ENCODE peak calls at places on chromosomes 3 and 15, in six cellular contexts. One of them, this sample, is unnamed. For H3K4me1, the result is how much of the 10 kb centered on the place peaks cover.

GRCh38 chr3:149258714-149259113 is 37.1 kb upstream of the CP start:
- DNase-seq in psoas muscle: no peak
- DNase-seq in uterus: no peak
- DNase-seq in GM23248: no peak
- DNase-seq in suprapubic skin: no peak
- DNase-seq in A673: no peak
- DNase-seq in this sample: no peak

GRCh38 chr3:189233225-189233858 is 61.6 kb downstream of the TPRG1 start:
- DNase-seq in psoas muscle: peak
- DNase-seq in uterus: peak
- DNase-seq in A673: peak
- DNase-seq in suprapubic skin: no peak
- DNase-seq in GM23248: peak
- DNase-seq in this sample: no peak

GRCh38 chr3:81554348-81554747 is 207.1 kb downstream of the GBE1 start:
- DNase-seq in uterus: no peak
- DNase-seq in GM23248: peak
- DNase-seq in psoas muscle: no peak
- DNase-seq in suprapubic skin: no peak
- DNase-seq in A673: no peak
- DNase-seq in this sample: no peak

GRCh38 chr3:13580256-13581023 is 31.5 kb downstream of the FBLN2 start:
- DNase-seq in psoas muscle: no peak
- DNase-seq in uterus: no peak
- DNase-seq in GM23248: no peak
- DNase-seq in A673: no peak
- DNase-seq in suprapubic skin: no peak
- DNase-seq in this sample: no peak

GRCh38 chr3:152109038-152109437 is 159.7 kb upstream of the MBNL1 start:
- DNase-seq in psoas muscle: no peak
- DNase-seq in suprapubic skin: no peak
- DNase-seq in uterus: no peak
- DNase-seq in A673: no peak
- DNase-seq in GM23248: no peak
- DNase-seq in this sample: no peak

GRCh38 chr15:90592144-90592887 is 62.6 kb downstream of the CRTC3 start:
- DNase-seq in A673: peak
- DNase-seq in GM23248: peak
- DNase-seq in psoas muscle: no peak
- DNase-seq in uterus: no peak
- DNase-seq in suprapubic skin: no peak
- DNase-seq in this sample: no peak

GRCh38 chr3:182375921-182376320 is 417.4 kb upstream of the ATP11B start:
- DNase-seq in A673: no peak
- DNase-seq in uterus: no peak
- DNase-seq in psoas muscle: no peak
- DNase-seq in suprapubic skin: no peak
- DNase-seq in GM23248: no peak
- DNase-seq in this sample: no peak

GRCh38 chr3:85288257-85288656 is 329.5 kb downstream of the CADM2 start:
- DNase-seq in suprapubic skin: no peak
- DNase-seq in psoas muscle: no peak
- DNase-seq in uterus: no peak
- DNase-seq in GM23248: no peak
- DNase-seq in A673: no peak
- DNase-seq in this sample: no peak

GRCh38 chr15:100891316-100892012 is 11.8 kb downstream of the ALDH1A3 start:
- DNase-seq in A673: no peak
- DNase-seq in GM23248: no peak
- DNase-seq in uterus: no peak
- DNase-seq in psoas muscle: no peak
- DNase-seq in suprapubic skin: peak
- DNase-seq in this sample: no peak

GRCh38 chr3:140771030-140771677 is 93.3 kb downstream of the TRIM42 start:
- DNase-seq in suprapubic skin: no peak
- DNase-seq in A673: no peak
- DNase-seq in uterus: no peak
- DNase-seq in psoas muscle: no peak
- DNase-seq in GM23248: peak
- DNase-seq in this sample: no peak

GRCh38 chr15:48578965-48579364 is 66.5 kb downstream of the FBN1 start:
- DNase-seq in A673: no peak
- DNase-seq in suprapubic skin: no peak
- DNase-seq in uterus: no peak
- DNase-seq in psoas muscle: no peak
- DNase-seq in GM23248: peak
- DNase-seq in this sample: no peak

GRCh38 chr15:48318131-48318530 is 13.1 kb upstream of the DUT start:
- DNase-seq in suprapubic skin: no peak
- DNase-seq in uterus: no peak
- DNase-seq in psoas muscle: no peak
- DNase-seq in GM23248: no peak
- DNase-seq in A673: no peak
- DNase-seq in this sample: no peak

GRCh38 chr3:187027531-187027936 is 97.2 kb downstream of the ST6GAL1 start:
- DNase-seq in GM23248: no peak
- DNase-seq in uterus: no peak
- DNase-seq in A673: no peak
- DNase-seq in suprapubic skin: no peak
- DNase-seq in psoas muscle: no peak
- DNase-seq in this sample: no peak

GRCh38 chr3:101936419-101937331 is 87.4 kb downstream of the NFKBIZ start:
- DNase-seq in A673: peak
- DNase-seq in GM23248: peak
- DNase-seq in psoas muscle: no peak
- DNase-seq in suprapubic skin: no peak
- DNase-seq in uterus: no peak
- DNase-seq in this sample: no peak

GRCh38 chr3:134347516-134347915 is 26.7 kb downstream of the AMOTL2 start:
- DNase-seq in A673: no peak
- DNase-seq in psoas muscle: peak
- DNase-seq in suprapubic skin: no peak
- DNase-seq in GM23248: no peak
- DNase-seq in uterus: no peak
- DNase-seq in this sample: peak

GRCh38 chr15:93040288-93041158 is 48.5 kb downstream of the RGMA start:
- DNase-seq in GM23248: no peak
- DNase-seq in A673: no peak
- DNase-seq in uterus: no peak
- DNase-seq in psoas muscle: peak
- DNase-seq in suprapubic skin: no peak
- DNase-seq in this sample: peak

GRCh38 chr3:127690823-127691452 is 18.2 kb downstream of the ABTB1 start:
- DNase-seq in psoas muscle: peak
- DNase-seq in GM23248: peak
- DNase-seq in suprapubic skin: no peak
- DNase-seq in uterus: no peak
- DNase-seq in A673: peak
- DNase-seq in this sample: peak

GRCh38 chr15:89116404-89116803 is 28.1 kb downstream of the ABHD2 start:
- DNase-seq in suprapubic skin: no peak
- DNase-seq in psoas muscle: no peak
- DNase-seq in GM23248: no peak
- DNase-seq in A673: no peak
- DNase-seq in uterus: no peak
- DNase-seq in this sample: no peak

GRCh38 chr3:166123576-166123975 is 286.4 kb upstream of the BCHE start:
- DNase-seq in uterus: no peak
- DNase-seq in suprapubic skin: no peak
- DNase-seq in GM23248: no peak
- DNase-seq in A673: peak
- DNase-seq in psoas muscle: no peak
- DNase-seq in this sample: no peak

GRCh38 chr15:99249270-99249817 is at the start of gene TTC23:
- DNase-seq in A673: peak
- DNase-seq in uterus: no peak
- DNase-seq in GM23248: peak
- DNase-seq in psoas muscle: no peak
- DNase-seq in suprapubic skin: no peak
- DNase-seq in this sample: no peak

GRCh38 chr3:165603196-165603595 is 234.0 kb downstream of the BCHE start:
- DNase-seq in uterus: no peak
- DNase-seq in A673: no peak
- DNase-seq in psoas muscle: no peak
- DNase-seq in suprapubic skin: no peak
- DNase-seq in GM23248: no peak
- DNase-seq in this sample: no peak

GRCh38 chr3:11603628-11604027 is 40.1 kb downstream of the VGLL4 start:
- DNase-seq in GM23248: peak
- DNase-seq in uterus: peak
- DNase-seq in suprapubic skin: peak
- DNase-seq in A673: no peak
- DNase-seq in psoas muscle: peak
- DNase-seq in this sample: no peak

GRCh38 chr3:139288266-139288821 is 55.5 kb upstream of the MRPS22 start:
- DNase-seq in psoas muscle: no peak
- DNase-seq in uterus: peak
- DNase-seq in GM23248: peak
- DNase-seq in suprapubic skin: no peak
- DNase-seq in A673: no peak
- DNase-seq in this sample: no peak

GRCh38 chr3:61331937-61332590 is 80.8 kb upstream of the FHIT start:
- DNase-seq in GM23248: no peak
- DNase-seq in suprapubic skin: no peak
- DNase-seq in uterus: no peak
- DNase-seq in A673: no peak
- DNase-seq in psoas muscle: no peak
- DNase-seq in this sample: no peak
- H3K4me1 ChIP-seq in GM23248: under half
- H3K4me1 ChIP-seq in suprapubic skin: under half
- H3K4me1 ChIP-seq in uterus: under half
- H3K4me1 ChIP-seq in A673: under half
- H3K4me1 ChIP-seq in psoas muscle: under half
- H3K4me1 ChIP-seq in this sample: under half

GRCh38 chr3:10011644-10012043 is 14.6 kb upstream of the FANCD2 start:
- DNase-seq in uterus: no peak
- DNase-seq in suprapubic skin: no peak
- DNase-seq in GM23248: peak
- DNase-seq in psoas muscle: peak
- DNase-seq in A673: no peak
- DNase-seq in this sample: no peak
- H3K4me3 ChIP-seq in uterus: no peak
- H3K4me3 ChIP-seq in suprapubic skin: peak
- H3K4me3 ChIP-seq in GM23248: peak
- H3K4me3 ChIP-seq in psoas muscle: peak
- H3K4me3 ChIP-seq in A673: peak
- H3K4me3 ChIP-seq in this sample: peak

DNA sequence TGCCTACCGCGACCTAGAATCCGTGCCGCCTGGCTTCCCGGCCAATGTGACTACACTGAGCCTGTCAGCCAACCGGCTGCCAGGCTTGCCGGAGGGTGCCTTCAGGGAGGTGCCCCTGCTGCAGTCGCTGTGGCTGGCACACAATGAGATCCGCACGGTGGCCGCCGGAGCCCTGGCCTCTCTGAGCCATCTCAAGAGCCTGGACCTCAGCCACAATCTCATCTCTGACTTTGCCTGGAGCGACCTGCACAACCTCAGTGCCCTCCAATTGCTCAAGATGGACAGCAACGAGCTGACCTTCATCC is 1.4 kb downstream of the ISLR start:
- DNase-seq in uterus: peak
- DNase-seq in GM23248: no peak
- DNase-seq in suprapubic skin: peak
- DNase-seq in psoas muscle: no peak
- DNase-seq in A673: no peak
- DNase-seq in this sample: peak
- H3K27ac ChIP-seq in uterus: peak
- H3K27ac ChIP-seq in GM23248: no peak
- H3K27ac ChIP-seq in suprapubic skin: no peak
- H3K27ac ChIP-seq in psoas muscle: no peak
- H3K27ac ChIP-seq in A673: no peak
- H3K27ac ChIP-seq in this sample: peak

GRCh38 chr3:160124224-160124623 is 101.0 kb upstream of the C3orf80 start:
- DNase-seq in GM23248: no peak
- DNase-seq in uterus: no peak
- DNase-seq in A673: no peak
- DNase-seq in suprapubic skin: no peak
- DNase-seq in psoas muscle: no peak
- DNase-seq in this sample: no peak

GRCh38 chr3:160127308-160127707 is 97.9 kb upstream of the C3orf80 start:
- DNase-seq in A673: no peak
- DNase-seq in GM23248: no peak
- DNase-seq in psoas muscle: no peak
- DNase-seq in suprapubic skin: no peak
- DNase-seq in uterus: no peak
- DNase-seq in this sample: no peak

GRCh38 chr3:160126761-160127160 is 98.5 kb upstream of the C3orf80 start:
- DNase-seq in uterus: no peak
- DNase-seq in A673: no peak
- DNase-seq in psoas muscle: no peak
- DNase-seq in suprapubic skin: no peak
- DNase-seq in GM23248: no peak
- DNase-seq in this sample: no peak

GRCh38 chr3:160126046-160126445 is 99.2 kb upstream of the C3orf80 start:
- DNase-seq in uterus: no peak
- DNase-seq in A673: no peak
- DNase-seq in suprapubic skin: no peak
- DNase-seq in GM23248: no peak
- DNase-seq in psoas muscle: no peak
- DNase-seq in this sample: no peak

DNA sequence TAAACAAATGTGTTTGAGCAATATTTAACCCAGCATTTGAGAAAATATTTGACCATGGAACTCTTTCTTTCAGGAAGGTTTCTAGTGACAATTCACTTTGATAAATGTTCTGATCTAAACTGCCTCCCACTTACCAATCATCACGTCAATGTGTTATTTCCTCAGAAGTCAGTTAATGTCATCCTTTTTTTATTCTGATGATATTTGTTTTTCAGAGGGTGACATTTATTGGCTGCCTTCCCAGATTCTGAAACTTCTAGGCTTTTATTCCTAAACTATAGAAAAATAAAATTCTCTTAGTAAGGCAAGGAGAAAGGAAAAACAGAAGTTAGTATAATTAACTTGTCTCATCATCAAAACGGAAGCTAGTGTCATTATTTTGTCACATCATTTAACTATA is 100.0 kb upstream of the C3orf80 start:
- DNase-seq in A673: peak
- DNase-seq in suprapubic skin: no peak
- DNase-seq in psoas muscle: no peak
- DNase-seq in GM23248: no peak
- DNase-seq in uterus: no peak
- DNase-seq in this sample: no peak
- H3K4me1 ChIP-seq in A673: half or more
- H3K4me1 ChIP-seq in suprapubic skin: under half
- H3K4me1 ChIP-seq in psoas muscle: under half
- H3K4me1 ChIP-seq in GM23248: under half
- H3K4me1 ChIP-seq in uterus: under half
- H3K4me1 ChIP-seq in this sample: under half

GRCh38 chr15:23566070-23567050 is 886 bp downstream of the MKRN3 start:
- DNase-seq in A673: no peak
- DNase-seq in psoas muscle: peak
- DNase-seq in suprapubic skin: no peak
- DNase-seq in GM23248: no peak
- DNase-seq in uterus: no peak
- DNase-seq in this sample: no peak
- H3K4me3 ChIP-seq in A673: no peak
- H3K4me3 ChIP-seq in psoas muscle: peak
- H3K4me3 ChIP-seq in suprapubic skin: no peak
- H3K4me3 ChIP-seq in GM23248: peak
- H3K4me3 ChIP-seq in uterus: no peak
- H3K4me3 ChIP-seq in this sample: no peak

GRCh38 chr3:45026038-45026437 is at the start of gene CLEC3B:
- DNase-seq in A673: no peak
- DNase-seq in suprapubic skin: no peak
- DNase-seq in GM23248: peak
- DNase-seq in uterus: peak
- DNase-seq in psoas muscle: peak
- DNase-seq in this sample: no peak
- H3K27ac ChIP-seq in A673: no peak
- H3K27ac ChIP-seq in suprapubic skin: peak
- H3K27ac ChIP-seq in GM23248: peak
- H3K27ac ChIP-seq in uterus: peak
- H3K27ac ChIP-seq in psoas muscle: peak
- H3K27ac ChIP-seq in this sample: peak